ENCODE peak calls at places on chromosomes 6 and 20, in six cellular contexts. U is psoas muscle, P is lower lobe of right lung, W is left ventricle myocardium inferior, V is epithelial cell of esophagus, Q is breast epithelium. O is an unnamed sample.

GRCh38 chr20:53660947-53661381 is 67.3 kb upstream of the ZNF217 start:
- DNase-seq in U (no peak), P (no peak), W (no peak), Q (no peak), V (no peak), O (no peak)

GRCh38 chr6:34630040-34630439 is 66.5 kb downstream of the ILRUN start:
- DNase-seq in W (no peak), Q (no peak), U (no peak), V (peak), P (no peak), O (no peak)

GRCh38 chr6:93423542-93423941 is 4.2 kb upstream of the EPHA7 start:
- DNase-seq in U (peak), V (peak), W (peak), P (no peak), Q (no peak), O (no peak)

GRCh38 chr6:50936277-50936681 is 117.6 kb downstream of the TFAP2B start:
- DNase-seq in W (no peak), U (no peak), Q (no peak), P (no peak), V (no peak), O (no peak)

GRCh38 chr6:43856005-43856765 is 86.2 kb downstream of the VEGFA start:
- DNase-seq in V (peak), Q (no peak), U (peak), P (peak), W (no peak), O (no peak)

GRCh38 chr6:24444588-24444987 is 41.9 kb downstream of the MRS2 start:
- DNase-seq in V (no peak), W (no peak), U (no peak), Q (no peak), P (no peak), O (no peak)

GRCh38 chr6:13661647-13662046 is 46.5 kb downstream of the NOL7 start:
- DNase-seq in W (no peak), U (no peak), P (no peak), Q (no peak), V (no peak), O (no peak)

GRCh38 chr6:159106627-159107241 is 61.9 kb upstream of the TAGAP start:
- DNase-seq in U (peak), Q (no peak), W (peak), V (peak), P (peak), O (no peak)

GRCh38 chr6:167565884-167566491 is 241.1 kb downstream of the TTLL2 start:
- DNase-seq in V (no peak), W (peak), Q (peak), U (no peak), P (no peak), O (peak)

GRCh38 chr20:34129518-34130162 is 17.6 kb upstream of the EIF2S2 start:
- DNase-seq in P (no peak), V (peak), Q (no peak), U (peak), W (peak), O (peak)

GRCh38 chr6:28720357-28721231 is 194.9 kb downstream of the GPX5 start:
- DNase-seq in W (no peak), P (no peak), U (no peak), V (no peak), Q (no peak), O (no peak)

GRCh38 chr6:28719275-28719940 is 193.7 kb downstream of the GPX5 start:
- DNase-seq in U (no peak), V (peak), W (no peak), P (no peak), Q (no peak), O (no peak)

GRCh38 chr6:28724395-28724794 is 198.7 kb downstream of the GPX5 start:
- DNase-seq in U (no peak), P (no peak), Q (no peak), V (no peak), W (no peak), O (no peak)

GRCh38 chr6:28725274-28725809 is 198.4 kb downstream of the TRIM27 start:
- DNase-seq in Q (no peak), V (no peak), P (no peak), W (no peak), U (no peak), O (no peak)

DNA sequence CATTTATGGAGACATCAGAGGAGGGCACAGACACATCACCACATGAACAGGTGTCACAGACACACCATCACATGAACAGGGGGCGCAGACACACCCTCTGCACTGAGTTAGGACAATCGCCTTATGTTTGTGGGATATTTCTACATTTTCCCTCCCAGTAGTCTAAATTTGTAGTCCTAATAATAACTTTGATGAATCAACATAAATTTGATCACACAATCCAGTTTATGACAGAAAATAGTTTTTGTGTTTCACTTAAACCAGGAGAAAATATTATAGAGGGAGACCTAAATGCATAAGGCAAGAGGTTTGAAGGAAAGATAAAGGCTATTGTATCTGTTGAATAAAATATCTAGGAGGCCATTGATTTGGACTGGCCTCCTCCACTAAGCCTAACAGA is 195.7 kb downstream of the GPX5 start:
- DNase-seq in U (no peak), Q (no peak), W (no peak), P (no peak), V (no peak), O (no peak)
- TF ChIP-seq CTCF in U (no peak), Q (no peak), W (no peak), P (no peak), V (no peak), O (no peak)

DNA sequence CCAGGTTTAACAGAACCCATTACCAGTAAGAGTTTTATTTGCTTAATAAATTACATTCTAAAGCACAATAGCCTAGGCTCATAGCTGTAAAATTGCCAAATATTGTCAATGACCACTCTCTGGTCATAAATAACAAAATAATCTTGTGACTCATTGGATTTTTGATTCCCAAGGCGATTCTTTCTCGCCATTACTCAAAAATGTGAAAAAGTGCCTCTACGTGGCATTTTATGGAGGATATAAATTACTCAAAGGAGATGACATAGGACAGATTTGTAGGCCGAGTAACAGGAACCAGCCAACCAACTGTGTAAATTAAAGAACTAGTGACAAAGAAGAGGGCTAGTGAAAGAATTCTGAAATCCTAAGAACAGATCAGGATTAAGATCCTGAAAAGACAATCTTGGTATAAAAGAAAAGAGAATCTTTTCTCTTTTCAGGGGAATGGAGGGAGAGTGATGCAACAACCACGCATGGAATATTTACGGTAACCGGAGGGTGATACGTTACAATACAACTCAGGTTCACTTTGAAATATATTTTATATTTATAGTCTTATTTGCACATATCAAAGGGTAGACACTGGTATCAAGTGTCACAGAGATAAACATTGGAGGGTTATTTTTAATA is 199.8 kb downstream of the FOXC1 start:
- DNase-seq in V (no peak), U (no peak), Q (no peak), P (no peak), W (no peak), O (no peak)
- TF ChIP-seq CTCF in V (no peak), U (no peak), Q (no peak), P (no peak), W (no peak), O (no peak)

GRCh38 chr6:55941713-55942112 is 66.3 kb upstream of the BMP5 start:
- DNase-seq in V (no peak), Q (no peak), U (no peak), W (no peak), P (no peak), O (no peak)
- TF ChIP-seq CTCF in V (no peak), Q (no peak), U (no peak), W (peak), P (no peak), O (no peak)

GRCh38 chr6:79467716-79468115 is 69.5 kb downstream of the LCA5 start:
- DNase-seq in P (no peak), W (no peak), Q (no peak), V (no peak), U (no peak), O (no peak)

GRCh38 chr6:79468116-79468515 is 69.1 kb downstream of the LCA5 start:
- DNase-seq in W (no peak), V (peak), U (no peak), P (no peak), Q (no peak), O (no peak)

GRCh38 chr6:79468587-79468986 is 68.6 kb downstream of the LCA5 start:
- DNase-seq in P (no peak), W (no peak), Q (no peak), U (no peak), V (no peak), O (no peak)

GRCh38 chr6:79463721-79464120 is 73.5 kb downstream of the LCA5 start:
- DNase-seq in Q (no peak), W (no peak), P (no peak), V (peak), U (no peak), O (no peak)

GRCh38 chr6:79466222-79466834 is 70.9 kb downstream of the LCA5 start:
- DNase-seq in V (peak), Q (no peak), P (no peak), U (no peak), W (no peak), O (no peak)
- TF ChIP-seq CTCF in V (peak), Q (peak), P (peak), U (peak), W (peak), O (peak)

GRCh38 chr6:16129623-16130243 is 847 bp downstream of the MYLIP start:
- DNase-seq in U (peak), P (peak), W (peak), Q (no peak), V (peak), O (peak)
- TF ChIP-seq CTCF in U (no peak), P (no peak), W (peak), Q (no peak), V (no peak), O (no peak)

GRCh38 chr6:16739329-16739801 is 21.9 kb downstream of the ATXN1 start:
- DNase-seq in Q (no peak), P (no peak), U (no peak), W (no peak), V (peak), O (no peak)
- TF ChIP-seq CTCF in Q (no peak), P (no peak), U (no peak), W (no peak), V (peak), O (peak)

GRCh38 chr20:36506253-36506652 is 35.1 kb upstream of the MYL9 start:
- DNase-seq in W (no peak), Q (no peak), U (no peak), P (no peak), V (no peak), O (no peak)
- TF ChIP-seq CTCF in W (peak), Q (no peak), U (no peak), P (no peak), V (peak), O (no peak)

GRCh38 chr6:111874030-111874425 is 776 bp upstream of the FYN start:
- DNase-seq in U (peak), P (no peak), Q (no peak), V (peak), W (no peak), O (no peak)

GRCh38 chr6:111871207-111871606 is 2.0 kb downstream of the FYN start:
- DNase-seq in P (no peak), U (no peak), W (no peak), V (no peak), Q (no peak), O (no peak)

GRCh38 chr6:111871725-111872520 is 1.3 kb downstream of the FYN start:
- DNase-seq in U (no peak), V (peak), Q (no peak), W (peak), P (no peak), O (peak)

GRCh38 chr6:111872521-111873177 is 603 bp downstream of the FYN start:
- DNase-seq in P (peak), Q (no peak), U (peak), V (no peak), W (peak), O (peak)

GRCh38 chr6:111873178-111874029 is at the start of gene FYN:
- DNase-seq in U (peak), P (peak), Q (peak), W (peak), V (peak), O (peak)
- TF ChIP-seq CTCF in U (peak), P (peak), Q (peak), W (peak), V (peak), O (peak)

DNA sequence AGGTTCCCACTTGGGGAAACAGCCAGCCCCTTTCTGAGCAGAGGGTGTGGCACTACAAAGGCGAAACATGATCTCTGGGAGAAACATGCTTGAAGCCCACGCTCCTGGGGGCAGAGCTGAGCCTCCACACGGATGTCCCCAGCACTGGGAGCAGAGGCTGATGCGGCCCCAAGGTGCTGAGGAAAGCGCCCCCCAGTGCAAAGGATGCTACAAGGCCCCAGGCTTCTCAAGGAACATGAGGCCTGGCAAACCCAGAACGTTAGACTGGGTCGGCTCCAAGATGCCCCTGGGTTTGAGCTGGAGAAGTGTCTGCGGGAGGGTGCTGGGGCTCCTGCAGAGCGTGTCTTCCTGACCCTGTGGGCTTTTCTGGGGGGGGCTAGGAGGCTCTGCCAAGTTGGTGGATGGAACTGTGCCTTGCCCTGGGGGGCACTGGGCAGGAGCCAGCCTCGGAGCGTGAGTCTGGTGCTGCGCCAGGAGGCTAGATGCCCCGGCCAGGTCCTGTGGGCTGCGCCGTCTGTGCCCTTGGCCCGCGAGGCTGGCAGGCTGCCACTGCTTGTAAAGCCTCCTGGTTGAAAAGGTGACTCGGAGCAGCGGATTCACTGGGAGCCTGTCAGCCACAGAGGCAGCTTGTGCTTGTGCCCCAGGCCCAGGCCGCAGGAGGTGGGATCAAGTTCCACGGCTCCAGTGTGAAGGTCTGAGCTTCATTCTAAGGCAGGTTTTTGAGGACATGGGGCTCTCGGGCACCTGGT is 8.1 kb downstream of the SYNJ2 start:
- DNase-seq in P (peak), V (peak), U (peak), W (peak), Q (peak), O (peak)
- TF ChIP-seq CTCF in P (no peak), V (no peak), U (no peak), W (no peak), Q (no peak), O (no peak)

O was measured in kidney.